ENCODE peak calls at places on chromosomes 7 and 10, in ten cellular contexts. One of them, this sample, is unnamed.

GRCh38 chr10:78589687-78590086 is 479.1 kb upstream of the ZMIZ1 start:
- DNase-seq in WERI-Rb-1: no peak
- DNase-seq in adrenal gland: no peak
- DNase-seq in OCI-LY7: no peak
- DNase-seq in esophagus muscularis mucosa: no peak
- DNase-seq in cardiac muscle cell: no peak
- DNase-seq in fibroblast of the aortic adventitia: no peak
- DNase-seq in colonic mucosa: peak
- DNase-seq in cardiac fibroblast: no peak
- DNase-seq in MM.1S: no peak
- DNase-seq in this sample: no peak

GRCh38 chr10:104641150-104642000 is at the start of gene SORCS3:
- DNase-seq in WERI-Rb-1: peak
- DNase-seq in adrenal gland: no peak
- DNase-seq in OCI-LY7: no peak
- DNase-seq in esophagus muscularis mucosa: peak
- DNase-seq in cardiac muscle cell: no peak
- DNase-seq in fibroblast of the aortic adventitia: no peak
- DNase-seq in colonic mucosa: no peak
- DNase-seq in cardiac fibroblast: no peak
- DNase-seq in MM.1S: no peak
- DNase-seq in this sample: no peak

GRCh38 chr10:99529483-99530107 is 3.1 kb upstream of the NKX2-3 start:
- DNase-seq in WERI-Rb-1: no peak
- DNase-seq in adrenal gland: no peak
- DNase-seq in OCI-LY7: no peak
- DNase-seq in esophagus muscularis mucosa: no peak
- DNase-seq in cardiac muscle cell: no peak
- DNase-seq in fibroblast of the aortic adventitia: no peak
- DNase-seq in colonic mucosa: peak
- DNase-seq in cardiac fibroblast: no peak
- DNase-seq in MM.1S: no peak
- DNase-seq in this sample: no peak

GRCh38 chr7:124031919-124032318 is 948 bp downstream of the TMEM229A start:
- DNase-seq in WERI-Rb-1: peak
- DNase-seq in adrenal gland: no peak
- DNase-seq in OCI-LY7: no peak
- DNase-seq in esophagus muscularis mucosa: no peak
- DNase-seq in cardiac muscle cell: no peak
- DNase-seq in fibroblast of the aortic adventitia: no peak
- DNase-seq in colonic mucosa: no peak
- DNase-seq in cardiac fibroblast: no peak
- DNase-seq in MM.1S: no peak
- DNase-seq in this sample: no peak

GRCh38 chr10:111211756-111212155 is 134.9 kb downstream of the ADRA2A start:
- DNase-seq in WERI-Rb-1: no peak
- DNase-seq in adrenal gland: no peak
- DNase-seq in OCI-LY7: no peak
- DNase-seq in esophagus muscularis mucosa: no peak
- DNase-seq in cardiac muscle cell: no peak
- DNase-seq in fibroblast of the aortic adventitia: no peak
- DNase-seq in colonic mucosa: no peak
- DNase-seq in cardiac fibroblast: no peak
- DNase-seq in MM.1S: no peak
- DNase-seq in this sample: no peak

GRCh38 chr7:26143298-26144044 is 8.5 kb upstream of the NFE2L3 start:
- DNase-seq in WERI-Rb-1: no peak
- DNase-seq in adrenal gland: no peak
- DNase-seq in OCI-LY7: no peak
- DNase-seq in esophagus muscularis mucosa: no peak
- DNase-seq in cardiac muscle cell: peak
- DNase-seq in fibroblast of the aortic adventitia: peak
- DNase-seq in colonic mucosa: no peak
- DNase-seq in cardiac fibroblast: peak
- DNase-seq in MM.1S: no peak
- DNase-seq in this sample: peak

GRCh38 chr10:96651998-96652431 is 65.2 kb upstream of the TM9SF3 start:
- DNase-seq in WERI-Rb-1: no peak
- DNase-seq in adrenal gland: no peak
- DNase-seq in OCI-LY7: peak
- DNase-seq in esophagus muscularis mucosa: no peak
- DNase-seq in cardiac muscle cell: no peak
- DNase-seq in fibroblast of the aortic adventitia: no peak
- DNase-seq in colonic mucosa: no peak
- DNase-seq in cardiac fibroblast: no peak
- DNase-seq in MM.1S: no peak
- DNase-seq in this sample: no peak

GRCh38 chr7:25777969-25778767 is 373.8 kb upstream of the NFE2L3 start:
- DNase-seq in WERI-Rb-1: no peak
- DNase-seq in adrenal gland: no peak
- DNase-seq in OCI-LY7: no peak
- DNase-seq in esophagus muscularis mucosa: peak
- DNase-seq in cardiac muscle cell: no peak
- DNase-seq in fibroblast of the aortic adventitia: no peak
- DNase-seq in colonic mucosa: no peak
- DNase-seq in cardiac fibroblast: no peak
- DNase-seq in MM.1S: no peak
- DNase-seq in this sample: no peak

GRCh38 chr7:57641521-57642067 is 191.6 kb downstream of the ZNF716 start:
- DNase-seq in WERI-Rb-1: no peak
- DNase-seq in adrenal gland: no peak
- DNase-seq in OCI-LY7: no peak
- DNase-seq in esophagus muscularis mucosa: no peak
- DNase-seq in cardiac muscle cell: no peak
- DNase-seq in fibroblast of the aortic adventitia: no peak
- DNase-seq in colonic mucosa: no peak
- DNase-seq in cardiac fibroblast: no peak
- DNase-seq in MM.1S: no peak
- DNase-seq in this sample: no peak

GRCh38 chr10:73953665-73954064 is 42.7 kb downstream of the PLAU start:
- DNase-seq in WERI-Rb-1: no peak
- DNase-seq in adrenal gland: no peak
- DNase-seq in OCI-LY7: no peak
- DNase-seq in esophagus muscularis mucosa: no peak
- DNase-seq in cardiac muscle cell: peak
- DNase-seq in fibroblast of the aortic adventitia: peak
- DNase-seq in colonic mucosa: no peak
- DNase-seq in cardiac fibroblast: peak
- DNase-seq in MM.1S: no peak
- DNase-seq in this sample: peak

GRCh38 chr10:98446121-98446655 is 547 bp downstream of the HPS1 start:
- DNase-seq in WERI-Rb-1: no peak
- DNase-seq in adrenal gland: peak
- DNase-seq in OCI-LY7: no peak
- DNase-seq in esophagus muscularis mucosa: peak
- DNase-seq in cardiac muscle cell: peak
- DNase-seq in fibroblast of the aortic adventitia: peak
- DNase-seq in colonic mucosa: peak
- DNase-seq in cardiac fibroblast: peak
- DNase-seq in MM.1S: peak
- DNase-seq in this sample: peak

GRCh38 chr10:3850999-3851937 is 66.3 kb upstream of the KLF6 start:
- DNase-seq in WERI-Rb-1: no peak
- DNase-seq in adrenal gland: no peak
- DNase-seq in OCI-LY7: peak
- DNase-seq in esophagus muscularis mucosa: no peak
- DNase-seq in cardiac muscle cell: peak
- DNase-seq in fibroblast of the aortic adventitia: peak
- DNase-seq in colonic mucosa: no peak
- DNase-seq in cardiac fibroblast: peak
- DNase-seq in MM.1S: no peak
- DNase-seq in this sample: peak

GRCh38 chr7:144830024-144830785 is 5.6 kb downstream of the TPK1 start:
- DNase-seq in WERI-Rb-1: no peak
- DNase-seq in adrenal gland: no peak
- DNase-seq in OCI-LY7: no peak
- DNase-seq in esophagus muscularis mucosa: no peak
- DNase-seq in cardiac muscle cell: no peak
- DNase-seq in fibroblast of the aortic adventitia: peak
- DNase-seq in colonic mucosa: peak
- DNase-seq in cardiac fibroblast: no peak
- DNase-seq in MM.1S: no peak
- DNase-seq in this sample: no peak

GRCh38 chr10:126302831-126303230 is 85.4 kb downstream of the ADAM12 start:
- DNase-seq in WERI-Rb-1: no peak
- DNase-seq in adrenal gland: no peak
- DNase-seq in OCI-LY7: no peak
- DNase-seq in esophagus muscularis mucosa: peak
- DNase-seq in cardiac muscle cell: peak
- DNase-seq in fibroblast of the aortic adventitia: no peak
- DNase-seq in colonic mucosa: no peak
- DNase-seq in cardiac fibroblast: peak
- DNase-seq in MM.1S: no peak
- DNase-seq in this sample: peak

GRCh38 chr10:97096327-97097153 is 89.2 kb downstream of the SLIT1 start:
- DNase-seq in WERI-Rb-1: no peak
- DNase-seq in adrenal gland: no peak
- DNase-seq in OCI-LY7: no peak
- DNase-seq in esophagus muscularis mucosa: no peak
- DNase-seq in cardiac muscle cell: no peak
- DNase-seq in fibroblast of the aortic adventitia: no peak
- DNase-seq in colonic mucosa: no peak
- DNase-seq in cardiac fibroblast: no peak
- DNase-seq in MM.1S: no peak
- DNase-seq in this sample: no peak

GRCh38 chr7:44883961-44884360 is 1.4 kb downstream of the PURB start:
- DNase-seq in WERI-Rb-1: no peak
- DNase-seq in adrenal gland: no peak
- DNase-seq in OCI-LY7: no peak
- DNase-seq in esophagus muscularis mucosa: no peak
- DNase-seq in cardiac muscle cell: no peak
- DNase-seq in fibroblast of the aortic adventitia: no peak
- DNase-seq in colonic mucosa: no peak
- DNase-seq in cardiac fibroblast: no peak
- DNase-seq in MM.1S: no peak
- DNase-seq in this sample: no peak

GRCh38 chr10:112949875-112950507 is at the start of gene TCF7L2:
- DNase-seq in WERI-Rb-1: peak
- DNase-seq in adrenal gland: peak
- DNase-seq in OCI-LY7: peak
- DNase-seq in esophagus muscularis mucosa: peak
- DNase-seq in cardiac muscle cell: peak
- DNase-seq in fibroblast of the aortic adventitia: peak
- DNase-seq in colonic mucosa: peak
- DNase-seq in cardiac fibroblast: peak
- DNase-seq in MM.1S: peak
- DNase-seq in this sample: peak
- TF ChIP-seq CTCF in WERI-Rb-1: no peak
- TF ChIP-seq CTCF in adrenal gland: no peak
- TF ChIP-seq CTCF in OCI-LY7: no peak
- TF ChIP-seq CTCF in esophagus muscularis mucosa: no peak
- TF ChIP-seq CTCF in cardiac muscle cell: no peak
- TF ChIP-seq CTCF in fibroblast of the aortic adventitia: no peak
- TF ChIP-seq CTCF in colonic mucosa: no peak
- TF ChIP-seq CTCF in cardiac fibroblast: no peak
- TF ChIP-seq CTCF in MM.1S: no peak
- TF ChIP-seq CTCF in this sample: no peak

DNA sequence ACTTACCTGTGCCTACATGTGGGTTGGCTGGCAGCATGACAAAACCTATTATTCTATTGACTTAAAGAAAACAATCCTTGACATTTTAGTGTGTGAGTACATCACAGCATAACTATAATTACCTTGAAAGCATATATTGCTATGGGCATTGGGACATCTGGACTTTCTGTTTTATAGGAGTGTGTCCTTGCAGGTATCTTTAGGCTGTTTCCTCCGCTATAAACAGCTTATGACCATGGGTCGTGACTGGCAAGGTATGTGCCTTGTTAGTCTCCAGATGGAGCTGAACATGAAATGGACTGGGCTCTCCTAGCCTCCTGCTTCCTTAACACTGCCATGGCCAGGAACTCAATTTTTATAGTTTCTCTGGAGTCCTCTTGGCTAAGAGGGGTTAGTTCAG is 317.4 kb upstream of the COBL start:
- DNase-seq in WERI-Rb-1: no peak
- DNase-seq in adrenal gland: no peak
- DNase-seq in OCI-LY7: no peak
- DNase-seq in esophagus muscularis mucosa: no peak
- DNase-seq in cardiac muscle cell: no peak
- DNase-seq in fibroblast of the aortic adventitia: no peak
- DNase-seq in colonic mucosa: no peak
- DNase-seq in cardiac fibroblast: no peak
- DNase-seq in MM.1S: no peak
- DNase-seq in this sample: no peak
- H3K4me3 ChIP-seq in WERI-Rb-1: no peak
- H3K4me3 ChIP-seq in adrenal gland: no peak
- H3K4me3 ChIP-seq in OCI-LY7: no peak
- H3K4me3 ChIP-seq in esophagus muscularis mucosa: no peak
- H3K4me3 ChIP-seq in cardiac muscle cell: no peak
- H3K4me3 ChIP-seq in fibroblast of the aortic adventitia: no peak
- H3K4me3 ChIP-seq in colonic mucosa: no peak
- H3K4me3 ChIP-seq in cardiac fibroblast: no peak
- H3K4me3 ChIP-seq in MM.1S: no peak
- H3K4me3 ChIP-seq in this sample: no peak

DNA sequence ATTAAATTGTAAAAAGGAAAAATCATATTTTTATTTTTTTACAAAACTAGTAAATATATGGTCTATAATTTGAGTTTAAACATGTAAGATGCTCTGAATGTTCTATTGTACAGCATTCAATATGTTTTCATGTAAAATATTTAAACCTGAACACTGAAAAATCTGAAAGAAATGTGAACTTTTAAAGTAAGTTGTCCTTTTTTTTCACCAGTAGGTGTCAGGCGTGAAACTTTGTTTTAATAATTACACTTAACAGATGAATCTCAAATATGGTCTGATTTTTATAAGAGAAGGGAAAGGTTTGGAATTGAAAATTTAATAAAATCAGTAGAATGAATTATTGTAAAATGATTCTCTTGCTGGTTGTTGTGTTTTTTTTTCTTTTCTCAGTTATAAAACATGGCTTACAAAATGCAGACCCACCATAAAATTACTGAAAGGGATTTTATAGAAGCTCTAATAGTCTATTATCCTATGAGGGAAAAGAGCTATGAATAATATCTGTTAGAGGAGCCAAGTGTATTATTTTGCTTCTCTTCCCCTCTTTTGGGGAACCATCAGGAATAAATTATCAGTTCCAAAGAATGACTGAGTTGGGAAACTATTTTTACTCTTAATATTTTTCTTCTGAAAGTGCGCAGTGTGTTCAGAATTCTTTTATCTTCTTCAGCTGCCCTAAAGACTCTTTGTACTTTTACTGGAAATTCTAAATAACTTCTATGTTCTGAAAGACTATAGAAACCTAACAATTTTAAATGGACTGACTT is 217.7 kb upstream of the FZD1 start:
- DNase-seq in WERI-Rb-1: no peak
- DNase-seq in adrenal gland: no peak
- DNase-seq in OCI-LY7: no peak
- DNase-seq in esophagus muscularis mucosa: no peak
- DNase-seq in cardiac muscle cell: peak
- DNase-seq in fibroblast of the aortic adventitia: peak
- DNase-seq in colonic mucosa: no peak
- DNase-seq in cardiac fibroblast: peak
- DNase-seq in MM.1S: no peak
- DNase-seq in this sample: peak
- TF ChIP-seq CTCF in WERI-Rb-1: no peak
- TF ChIP-seq CTCF in adrenal gland: no peak
- TF ChIP-seq CTCF in OCI-LY7: peak
- TF ChIP-seq CTCF in esophagus muscularis mucosa: peak
- TF ChIP-seq CTCF in cardiac muscle cell: peak
- TF ChIP-seq CTCF in fibroblast of the aortic adventitia: peak
- TF ChIP-seq CTCF in colonic mucosa: no peak
- TF ChIP-seq CTCF in cardiac fibroblast: peak
- TF ChIP-seq CTCF in MM.1S: peak
- TF ChIP-seq CTCF in this sample: peak

GRCh38 chr7:40148671-40149070 is 13.9 kb downstream of the SUGCT start:
- DNase-seq in WERI-Rb-1: no peak
- DNase-seq in adrenal gland: no peak
- DNase-seq in OCI-LY7: no peak
- DNase-seq in esophagus muscularis mucosa: no peak
- DNase-seq in cardiac muscle cell: no peak
- DNase-seq in fibroblast of the aortic adventitia: no peak
- DNase-seq in colonic mucosa: no peak
- DNase-seq in cardiac fibroblast: no peak
- DNase-seq in MM.1S: no peak
- DNase-seq in this sample: no peak
- H3K4me3 ChIP-seq in WERI-Rb-1: no peak
- H3K4me3 ChIP-seq in adrenal gland: no peak
- H3K4me3 ChIP-seq in OCI-LY7: no peak
- H3K4me3 ChIP-seq in esophagus muscularis mucosa: no peak
- H3K4me3 ChIP-seq in cardiac muscle cell: no peak
- H3K4me3 ChIP-seq in fibroblast of the aortic adventitia: no peak
- H3K4me3 ChIP-seq in colonic mucosa: no peak
- H3K4me3 ChIP-seq in cardiac fibroblast: no peak
- H3K4me3 ChIP-seq in MM.1S: no peak
- H3K4me3 ChIP-seq in this sample: no peak